ENCODE peak calls at places on chromosomes 7 and 10, in nine cellular contexts. T, F, W, M, L, X, Y, Q and D are unnamed samples.

GRCh38 chr10:43323245-43323644 is 48.2 kb upstream of the FXYD4 start:
- DNase-seq in T (no peak), W (no peak), Y (no peak), X (no peak), M (no peak), L (no peak), Q (no peak), F (no peak), D (no peak)

GRCh38 chr7:52154382-52154781 is 837.8 kb upstream of the COBL start:
- DNase-seq in F (no peak), W (no peak), L (no peak), T (no peak), M (no peak), Q (no peak), X (no peak), Y (no peak), D (no peak)

GRCh38 chr10:46312953-46313352 is 26.2 kb downstream of the ANTXRL start:
- DNase-seq in L (no peak), Q (no peak), W (no peak), T (no peak), X (no peak), F (no peak), M (no peak), Y (no peak), D (no peak)

GRCh38 chr10:128884496-128884895 is 582.5 kb upstream of the MGMT start:
- DNase-seq in W (no peak), L (no peak), T (no peak), X (no peak), M (no peak), Y (no peak), F (no peak), Q (no peak), D (no peak)

GRCh38 chr10:14040787-14041631 is 289.7 kb downstream of the FRMD4A start:
- DNase-seq in Q (no peak), F (no peak), M (no peak), L (no peak), T (no peak), W (no peak), Y (no peak), X (no peak), D (no peak)

GRCh38 chr10:22185586-22185985 is 32.2 kb downstream of the EBLN1 start:
- DNase-seq in W (no peak), F (no peak), Q (no peak), T (no peak), M (no peak), Y (no peak), X (peak; percentile 2), L (no peak), D (no peak)

GRCh38 chr7:6205921-6206660 is 66.3 kb downstream of the CYTH3 start:
- DNase-seq in T (no peak), Q (no peak), Y (no peak), M (no peak), X (no peak), F (no peak), L (no peak), W (no peak), D (no peak)

GRCh38 chr10:84198206-84198915 is 4.0 kb downstream of the CDHR1 start:
- DNase-seq in Y (no peak), T (no peak), M (no peak), L (no peak), F (no peak), X (no peak), W (no peak), Q (peak; percentile 81), D (no peak)

GRCh38 chr7:151019130-151019447 is 5.2 kb downstream of the ATG9B start:
- DNase-seq in L (no peak), W (no peak), X (no peak), T (no peak), M (no peak), Q (no peak), Y (no peak), F (no peak), D (no peak)

GRCh38 chr10:61592581-61592980 is 70.1 kb upstream of the CABCOCO1 start:
- DNase-seq in W (no peak), Y (no peak), T (peak; percentile 2), L (peak; percentile 18), F (no peak), M (no peak), Q (no peak), X (peak; percentile 10), D (no peak)

GRCh38 chr10:20846263-20846662 is 50.8 kb downstream of the NEBL start:
- DNase-seq in Y (no peak), L (no peak), Q (no peak), F (no peak), M (no peak), W (no peak), T (no peak), X (no peak), D (no peak)

GRCh38 chr10:127889605-127890195 is 3.0 kb downstream of the CLRN3 start:
- DNase-seq in W (no peak), Y (no peak), Q (peak; percentile 34), X (peak; percentile 48), L (no peak), T (no peak), F (no peak), M (no peak), D (peak; percentile 34)